ENCODE peak calls at places on chromosome 9, in four cellular contexts. M, O, F and Q are unnamed samples.

GRCh38 chr9:91131433-91131839 is 230.3 kb downstream of the AUH start:
- DNase-seq in M (peak), O (peak), F (no peak), Q (peak)

GRCh38 chr9:91966503-91966902 is 16.5 kb upstream of the ROR2 start:
- DNase-seq in M (no peak), O (no peak), F (no peak), Q (no peak)

GRCh38 chr9:127647451-127647850 is 35.4 kb downstream of the STXBP1 start:
- DNase-seq in M (no peak), O (no peak), F (no peak), Q (no peak)

GRCh38 chr9:117290809-117291208 is 124.0 kb downstream of the ASTN2 start:
- DNase-seq in M (no peak), O (no peak), F (no peak), Q (no peak)

GRCh38 chr9:4117835-4118610 is 181.8 kb downstream of the GLIS3 start:
- DNase-seq in M (peak), O (no peak), F (peak), Q (no peak)

GRCh38 chr9:35102465-35102768 is 514 bp downstream of the STOML2 start:
- DNase-seq in M (no peak), O (no peak), F (no peak), Q (no peak)

GRCh38 chr9:35756743-35757526 is 2.9 kb upstream of the MSMP start:
- DNase-seq in M (peak), O (peak), F (peak), Q (no peak)

GRCh38 chr9:128007566-128008138 is 26.9 kb upstream of the EEIG1 start:
- DNase-seq in M (peak), O (peak), F (peak), Q (peak)

GRCh38 chr9:86239053-86239770 is 20.2 kb downstream of the C9orf153 start:
- DNase-seq in M (no peak), O (no peak), F (no peak), Q (no peak)

GRCh38 chr9:4796988-4797956 is 4.5 kb downstream of the RCL1 start:
- DNase-seq in M (peak), O (no peak), F (no peak), Q (no peak)

GRCh38 chr9:135228983-135229625 is 141.6 kb downstream of the OLFM1 start:
- DNase-seq in M (no peak), O (peak), F (peak), Q (no peak)

GRCh38 chr9:91954841-91955471 is 4.9 kb upstream of the ROR2 start:
- DNase-seq in M (peak), O (no peak), F (no peak), Q (peak)

GRCh38 chr9:38284768-38285080 is 107.8 kb upstream of the ALDH1B1 start:
- DNase-seq in M (no peak), O (no peak), F (no peak), Q (no peak)

GRCh38 chr9:101311759-101312420 is 72.9 kb downstream of the BAAT start:
- DNase-seq in M (peak), O (no peak), F (no peak), Q (peak)

GRCh38 chr9:35452481-35452880 is 37.4 kb upstream of the RUSC2 start:
- DNase-seq in M (no peak), O (no peak), F (no peak), Q (no peak)

GRCh38 chr9:4774209-4774608 is 18.5 kb upstream of the RCL1 start:
- DNase-seq in M (no peak), O (no peak), F (no peak), Q (no peak)

GRCh38 chr9:2810424-2811075 is 33.3 kb downstream of the PUM3 start:
- DNase-seq in M (no peak), O (no peak), F (no peak), Q (no peak)

GRCh38 chr9:87464992-87465378 is 32.7 kb upstream of the DAPK1 start:
- DNase-seq in M (no peak), O (no peak), F (no peak), Q (no peak)
- H3K4me3 ChIP-seq in M (no peak), O (no peak), F (no peak), Q (no peak)

GRCh38 chr9:76475691-76476090 is 16.7 kb downstream of the GCNT1 start:
- DNase-seq in M (peak), O (no peak), F (no peak), Q (no peak)
- TF ChIP-seq CTCF in M (no peak), O (no peak), F (no peak), Q (no peak)

GRCh38 chr9:109132473-109133095 is 12.8 kb upstream of the TMEM245 start:
- DNase-seq in M (no peak), O (no peak), F (no peak), Q (no peak)

GRCh38 chr9:109138421-109138820 is 18.7 kb upstream of the TMEM245 start:
- DNase-seq in M (no peak), O (no peak), F (no peak), Q (no peak)

GRCh38 chr9:109134167-109134578 is 14.4 kb upstream of the TMEM245 start:
- DNase-seq in M (no peak), O (no peak), F (no peak), Q (no peak)

GRCh38 chr9:109129470-109130197 is 9.9 kb upstream of the TMEM245 start:
- DNase-seq in M (no peak), O (no peak), F (no peak), Q (no peak)

GRCh38 chr9:109133533-109133932 is 13.8 kb upstream of the TMEM245 start:
- DNase-seq in M (no peak), O (no peak), F (no peak), Q (no peak)
- H3K4me3 ChIP-seq in M (no peak), O (no peak), F (no peak), Q (no peak)

GRCh38 chr9:133540336-133541025 is 6.0 kb downstream of the ADAMTSL2 start:
- DNase-seq in M (peak), O (no peak), F (no peak), Q (no peak)
- TF ChIP-seq CTCF in M (no peak), O (no peak), F (no peak), Q (no peak)

DNA sequence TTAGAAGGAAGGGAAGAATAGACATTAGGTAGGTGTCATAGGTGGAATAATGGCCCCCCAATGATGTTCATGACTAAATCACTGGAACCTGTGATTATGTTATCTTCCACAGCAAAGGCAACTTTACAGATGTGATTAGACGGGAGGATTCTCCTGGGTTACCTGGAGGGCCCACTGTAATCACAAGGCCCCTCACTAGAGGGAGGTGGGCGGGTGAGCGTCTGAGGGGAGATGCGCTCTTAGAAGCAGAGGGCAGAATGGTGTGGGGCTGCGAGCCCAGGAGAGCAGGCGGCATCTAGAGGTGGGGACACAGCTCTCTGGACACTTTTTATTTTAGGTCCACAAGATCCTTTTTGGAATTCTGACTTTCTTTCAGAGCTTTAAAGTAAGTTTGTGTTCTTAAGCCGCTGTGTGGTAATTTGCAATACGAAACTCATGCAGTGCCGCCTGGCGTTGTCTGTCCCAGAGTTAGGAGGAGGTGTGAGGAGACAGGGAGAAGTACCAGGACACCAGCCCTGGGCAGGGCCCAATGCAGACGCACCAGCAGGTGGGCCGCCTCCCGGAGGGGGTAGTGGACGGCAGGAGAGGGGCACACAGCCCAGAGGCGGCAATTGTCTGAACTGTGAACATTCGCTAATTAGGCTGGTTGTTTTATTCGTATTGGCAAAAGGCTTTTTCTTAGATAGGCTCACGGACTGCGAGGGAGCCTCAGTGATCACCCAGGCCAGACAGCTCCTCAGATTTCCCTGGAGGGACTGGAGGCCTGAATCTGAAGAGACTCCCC is 51.1 kb upstream of the FANCC start:
- DNase-seq in M (no peak), O (no peak), F (no peak), Q (no peak)
- H3K4me3 ChIP-seq in M (no peak), O (no peak), F (no peak), Q (no peak)